ENCODE peak calls at places on chromosomes 1 and 21, in four cellular contexts. F is activated naive CD4-positive, alpha-beta T cell treated with anti-CD3 and anti-CD28 coated beads for 36 hours; K is EL; Y is right atrium auricular region. M is an unnamed sample.

GRCh38 chr1:220791959-220792358 is 5.2 kb downstream of the MTARC1 start:
- DNase-seq in F (no peak), K (no peak), Y (peak), M (no peak)

GRCh38 chr1:11602424-11602823 is 51.8 kb downstream of the FBXO2 start:
- DNase-seq in F (no peak), K (no peak), Y (no peak), M (no peak)

GRCh38 chr1:70071597-70071996 is 133.8 kb downstream of the LRRC40 start:
- DNase-seq in F (no peak), K (peak), Y (no peak), M (no peak)

GRCh38 chr1:211378844-211379243 is 52.2 kb downstream of the TRAF5 start:
- DNase-seq in F (no peak), K (peak), Y (no peak), M (no peak)

GRCh38 chr21:36587388-36587787 is 107.5 kb upstream of the CLDN14 start:
- DNase-seq in F (no peak), K (peak), Y (no peak), M (no peak)

GRCh38 chr1:93845554-93846150 is 33.4 kb downstream of the DNTTIP2 start:
- DNase-seq in F (peak), K (peak), Y (peak), M (no peak)

GRCh38 chr1:54577612-54578011 is 29.6 kb downstream of the ACOT11 start:
- DNase-seq in F (no peak), K (peak), Y (peak), M (no peak)

GRCh38 chr1:37561096-37561793 is 4.5 kb downstream of the DNALI1 start:
- DNase-seq in F (no peak), K (no peak), Y (no peak), M (no peak)

M was measured in HEK293T.